ENCODE peak calls at places on chromosome 22, in eight cellular contexts. X, T, F, S, V, K, Z and C are unnamed samples.

GRCh38 chr22:37197451-37198289 is 9.6 kb upstream of the C1QTNF6 start:
- DNase-seq in X (peak), V (peak), S (peak), F (peak), Z (no peak), T (peak), K (peak), C (peak)

GRCh38 chr22:30312053-30312452 is 14.7 kb downstream of the TBC1D10A start:
- DNase-seq in S (peak), V (no peak), T (peak), Z (no peak), K (no peak), F (no peak), X (no peak), C (no peak)

GRCh38 chr22:38240734-38241252 is 32.0 kb downstream of the TMEM184B start:
- DNase-seq in F (peak), X (no peak), T (peak), Z (no peak), V (no peak), S (peak), K (peak), C (no peak)

GRCh38 chr22:19419086-19419463 is 12.5 kb downstream of the HIRA start:
- DNase-seq in S (no peak), X (no peak), T (no peak), V (no peak), K (no peak), F (no peak), Z (no peak), C (peak)

GRCh38 chr22:42544686-42545085 is 9.1 kb upstream of the SERHL2 start:
- DNase-seq in F (no peak), T (peak), Z (no peak), X (no peak), S (no peak), V (no peak), K (peak), C (no peak)

GRCh38 chr22:19565921-19566598 is 41.9 kb upstream of the CLDN5 start:
- DNase-seq in F (no peak), S (peak), X (no peak), Z (no peak), K (no peak), V (peak), T (no peak), C (no peak)

GRCh38 chr22:44422742-44423370 is 75.2 kb downstream of the RTL6 start:
- DNase-seq in T (no peak), K (no peak), S (peak), F (no peak), Z (no peak), V (no peak), X (no peak), C (no peak)

GRCh38 chr22:46033256-46034200 is 56.6 kb upstream of the WNT7B start:
- DNase-seq in F (no peak), Z (no peak), S (no peak), K (no peak), X (peak), T (no peak), V (peak), C (no peak)

GRCh38 chr22:46619830-46620501 is at the start of gene GRAMD4:
- DNase-seq in V (no peak), F (no peak), T (peak), Z (peak), K (peak), S (no peak), X (no peak), C (no peak)

GRCh38 chr22:24994070-24994763 is 41.7 kb downstream of the KIAA1671 start:
- DNase-seq in K (no peak), T (no peak), V (no peak), F (no peak), Z (no peak), X (no peak), S (peak), C (no peak)

GRCh38 chr22:45504703-45505341 is 2.1 kb downstream of the FBLN1 start:
- DNase-seq in F (no peak), Z (peak), K (peak), T (peak), V (no peak), S (no peak), X (peak), C (no peak)

DNA sequence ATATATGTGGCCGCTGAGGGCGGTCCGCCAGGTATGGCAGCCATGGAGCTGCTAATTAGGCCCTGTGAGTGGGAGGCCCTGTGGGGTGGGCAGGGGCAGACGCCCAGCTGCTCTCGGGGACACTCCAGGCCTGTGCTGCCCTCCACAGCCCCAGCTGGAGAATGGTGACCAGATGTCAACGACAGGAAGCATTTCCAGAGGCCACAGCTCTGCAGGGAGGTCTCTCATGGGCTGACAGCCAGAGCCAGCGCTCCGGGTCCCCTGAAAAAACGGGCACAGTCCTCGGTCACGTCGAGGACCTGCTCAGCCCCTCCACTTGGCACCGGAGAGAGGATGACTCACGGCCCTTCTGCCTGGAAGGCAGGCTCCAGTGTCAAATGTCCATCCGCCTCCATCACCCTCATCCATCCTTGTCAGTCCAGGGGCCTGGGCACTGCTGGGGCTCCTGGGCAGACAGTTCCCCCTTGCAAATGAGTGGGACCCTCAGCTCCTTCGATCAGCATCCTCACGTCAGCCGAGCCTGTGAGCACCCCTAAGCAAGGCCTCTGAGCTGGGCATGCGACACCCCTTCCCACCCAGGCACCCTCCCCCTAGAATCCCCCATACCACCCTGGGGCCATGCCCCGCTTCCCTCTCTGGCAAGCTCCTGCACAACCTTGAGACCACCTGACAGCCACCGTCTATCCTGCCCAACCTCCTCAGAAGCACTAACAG is 1.9 kb downstream of the BID start:
- DNase-seq in F (no peak), Z (no peak), V (no peak), T (no peak), X (peak), K (no peak), S (peak), C (no peak)
- H3K4me3 ChIP-seq in F (no peak), Z (peak), V (no peak), T (peak), X (no peak), K (no peak), S (peak), C (no peak)

DNA sequence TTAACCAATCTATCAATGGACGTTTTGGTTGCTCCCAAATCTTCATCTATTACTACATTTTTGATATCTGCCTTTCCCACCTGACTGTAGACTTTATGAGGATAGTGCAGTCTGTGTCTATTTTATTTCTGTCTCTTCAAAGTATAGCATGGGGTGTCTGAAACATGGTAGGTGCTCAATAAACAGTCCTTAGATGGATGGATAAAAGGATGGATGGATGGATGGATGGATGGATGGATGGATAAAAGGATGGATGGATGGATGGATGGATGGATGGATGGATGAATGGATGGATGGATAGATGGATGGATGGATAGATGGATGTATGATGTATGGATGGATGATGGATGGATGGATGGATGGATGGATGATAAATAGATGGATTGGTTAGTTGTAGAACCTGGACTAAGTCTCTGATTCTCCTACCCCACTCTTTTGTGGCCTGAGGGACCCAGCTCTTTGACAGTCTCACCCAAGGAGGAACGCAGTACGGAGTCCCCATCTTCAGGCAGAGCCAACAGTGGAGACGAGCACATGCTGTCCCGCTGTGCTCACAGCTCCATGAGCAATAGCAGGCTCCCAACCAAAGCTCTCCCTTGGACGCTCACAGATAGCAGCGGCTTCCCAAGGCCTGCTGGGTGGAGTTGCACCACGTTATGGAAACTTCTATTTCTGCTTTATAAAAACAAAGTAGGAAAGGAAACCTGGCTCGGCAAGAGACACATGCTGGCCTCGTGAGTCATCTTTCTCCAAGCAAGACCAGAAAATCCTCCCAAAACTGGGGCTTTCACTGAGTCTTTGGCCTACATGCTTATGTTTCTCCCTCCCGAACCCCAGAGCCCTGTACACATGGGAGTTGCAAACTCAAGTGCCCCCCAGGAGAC is 448.0 kb downstream of the MIAT start:
- DNase-seq in X (no peak), F (no peak), T (peak), K (peak), Z (peak), V (peak), S (no peak), C (no peak)
- TF ChIP-seq CTCF in X (no peak), F (no peak), T (no peak), K (no peak), Z (no peak), V (no peak), S (no peak), C (no peak)

GRCh38 chr22:50602338-50602700 is 1.7 kb downstream of the MAPK8IP2 start:
- DNase-seq in X (no peak), Z (no peak), S (no peak), K (no peak), V (no peak), T (no peak), F (no peak), C (no peak)

GRCh38 chr22:50599816-50600454 is 658 bp upstream of the MAPK8IP2 start:
- DNase-seq in V (no peak), X (peak), T (peak), F (no peak), Z (peak), S (peak), K (peak), C (no peak)

GRCh38 chr22:50601669-50602337 is 1.2 kb downstream of the MAPK8IP2 start:
- DNase-seq in T (no peak), F (no peak), X (peak), S (no peak), Z (no peak), V (no peak), K (no peak), C (no peak)

GRCh38 chr22:50600541-50600940 is at the start of gene MAPK8IP2:
- DNase-seq in T (no peak), S (peak), K (no peak), Z (no peak), F (no peak), X (peak), V (no peak), C (no peak)

DNA sequence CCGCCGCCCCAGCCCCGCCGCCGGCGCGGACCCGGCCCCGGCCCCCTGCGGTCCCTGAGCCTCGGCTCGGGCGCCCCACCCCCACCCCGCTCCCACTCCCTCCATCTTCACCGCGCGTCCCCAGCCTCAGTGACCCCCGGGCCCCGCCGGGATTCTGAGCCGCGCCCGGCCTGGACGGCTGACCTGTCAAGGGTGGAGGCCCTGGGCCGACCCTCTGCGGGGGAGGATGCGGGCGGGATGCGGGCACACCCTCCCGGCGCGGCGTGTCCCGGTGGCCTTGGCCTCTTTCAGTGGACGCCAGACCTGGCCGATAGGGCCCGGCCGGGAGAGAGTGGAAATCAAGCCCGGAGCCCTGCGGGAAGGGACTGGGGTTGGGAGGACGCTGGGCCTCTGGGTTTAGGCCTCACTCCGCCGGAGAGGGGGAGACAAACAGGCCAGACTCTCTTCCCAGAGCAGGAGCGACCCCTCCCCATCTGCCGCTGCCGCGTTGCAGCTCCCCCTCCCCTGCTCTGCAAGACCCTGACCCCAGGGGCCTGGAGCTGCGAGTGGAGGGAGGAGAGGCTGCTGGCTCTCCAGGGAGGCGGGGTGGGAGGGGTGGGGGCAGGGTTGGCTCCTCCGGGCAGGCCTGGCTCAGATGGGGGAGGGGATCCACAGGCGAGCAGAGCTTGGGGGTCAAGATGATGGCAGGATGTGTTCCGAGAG is 525 bp downstream of the MAPK8IP2 start:
- DNase-seq in K (no peak), V (no peak), X (peak), T (no peak), Z (no peak), S (no peak), F (no peak), C (no peak)
- H3K4me3 ChIP-seq in K (peak), V (no peak), X (no peak), T (no peak), Z (peak), S (no peak), F (peak), C (no peak)

DNA sequence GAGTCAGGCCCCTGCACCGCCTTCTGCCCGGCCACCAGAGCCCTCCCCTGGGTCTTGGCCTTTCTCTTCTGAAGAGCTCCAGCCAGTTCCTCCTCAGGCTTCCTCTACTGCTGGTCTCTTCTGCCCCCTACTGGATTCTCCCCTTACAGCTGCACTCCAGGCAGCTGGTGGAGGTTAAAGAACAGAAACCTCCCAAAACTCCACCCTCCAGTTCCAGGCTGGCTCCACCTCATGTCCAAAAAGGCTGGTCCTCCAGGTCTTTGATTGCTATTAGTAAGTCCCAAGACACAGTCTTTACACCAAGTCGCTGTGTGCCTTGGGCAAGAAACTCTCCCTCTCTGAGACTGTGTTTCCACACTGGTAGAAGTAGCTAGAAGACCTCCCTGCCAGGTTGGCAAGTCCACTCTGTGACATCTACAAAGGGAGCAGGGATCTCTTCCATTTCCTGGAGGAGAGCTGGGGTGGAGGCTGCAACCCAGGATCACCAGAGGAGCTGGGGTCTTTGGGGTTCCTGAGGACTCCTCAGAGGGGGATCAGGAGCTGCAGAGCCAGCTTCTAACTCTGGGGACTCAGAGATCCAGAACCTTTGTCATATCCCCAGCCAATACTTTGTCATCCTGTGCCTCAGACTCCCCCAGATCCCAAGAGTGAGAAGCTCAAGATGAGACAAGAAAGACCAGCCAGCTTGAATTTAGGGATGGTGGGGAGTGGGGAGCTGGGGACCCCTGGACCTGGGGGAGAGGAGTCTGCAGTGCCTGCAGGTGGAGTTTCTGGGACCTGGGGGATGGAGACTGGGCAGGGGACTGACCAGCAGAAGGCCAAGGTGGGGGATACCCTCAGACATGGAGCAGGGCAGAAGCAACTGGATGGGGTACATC is 3.4 kb upstream of the IGLL5 start:
- DNase-seq in V (no peak), F (peak), Z (peak), S (peak), K (peak), T (peak), X (peak), C (peak)
- TF ChIP-seq CTCF in V (peak), F (peak), Z (peak), S (peak), K (peak), T (peak), X (peak), C (peak)

GRCh38 chr22:48719978-48720661 is 1107.6 kb downstream of the BRD1 start:
- DNase-seq in T (no peak), Z (peak), S (no peak), X (peak), V (no peak), K (no peak), F (peak), C (no peak)

GRCh38 chr22:48717076-48717810 is 1110.4 kb downstream of the BRD1 start:
- DNase-seq in V (no peak), F (no peak), T (no peak), Z (peak), X (peak), S (no peak), K (no peak), C (no peak)

GRCh38 chr22:48720662-48721393 is 1106.8 kb downstream of the BRD1 start:
- DNase-seq in Z (no peak), F (no peak), S (no peak), T (no peak), K (no peak), V (no peak), X (peak), C (no peak)

GRCh38 chr22:48717883-48718817 is 1109.5 kb downstream of the BRD1 start:
- DNase-seq in V (no peak), K (no peak), X (peak), Z (peak), F (no peak), T (no peak), S (no peak), C (no peak)

DNA sequence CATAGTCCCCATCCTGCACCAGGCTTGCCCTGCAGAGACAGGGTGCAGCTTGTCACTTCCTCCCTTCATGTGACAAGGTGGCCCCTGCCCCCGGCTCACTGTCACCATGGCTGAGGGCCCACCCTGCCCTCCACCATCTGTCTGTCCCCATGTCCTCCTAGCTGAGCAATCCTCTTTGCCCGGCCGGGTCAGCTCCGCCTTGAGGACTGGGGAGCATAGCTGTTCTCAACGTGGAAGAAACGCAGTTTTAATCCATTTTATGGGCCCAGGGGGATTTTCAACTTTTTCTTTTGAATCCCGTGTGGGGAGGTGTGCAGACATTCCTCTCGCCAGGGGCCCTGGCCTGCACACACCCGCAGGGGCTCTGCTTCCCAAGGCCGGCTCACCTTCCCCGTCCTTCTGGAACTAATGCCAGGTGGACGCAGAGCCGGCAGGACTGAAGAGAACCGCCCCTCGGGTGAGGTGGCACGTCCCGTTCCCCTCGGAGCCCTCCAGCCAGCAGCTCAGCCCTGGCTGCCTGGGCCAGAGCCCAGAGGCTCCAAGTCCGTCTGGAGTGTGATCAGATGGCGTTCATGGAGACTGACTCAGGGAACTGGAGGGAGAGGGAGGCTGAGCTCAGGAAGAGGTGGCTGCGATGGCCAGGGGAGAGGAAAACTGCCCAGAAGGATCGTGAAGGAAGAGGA is 1108.7 kb downstream of the BRD1 start:
- DNase-seq in K (no peak), F (no peak), S (no peak), Z (peak), V (no peak), T (no peak), X (peak), C (no peak)
- H3K4me3 ChIP-seq in K (no peak), F (no peak), S (no peak), Z (no peak), V (no peak), T (no peak), X (no peak), C (no peak)

DNA sequence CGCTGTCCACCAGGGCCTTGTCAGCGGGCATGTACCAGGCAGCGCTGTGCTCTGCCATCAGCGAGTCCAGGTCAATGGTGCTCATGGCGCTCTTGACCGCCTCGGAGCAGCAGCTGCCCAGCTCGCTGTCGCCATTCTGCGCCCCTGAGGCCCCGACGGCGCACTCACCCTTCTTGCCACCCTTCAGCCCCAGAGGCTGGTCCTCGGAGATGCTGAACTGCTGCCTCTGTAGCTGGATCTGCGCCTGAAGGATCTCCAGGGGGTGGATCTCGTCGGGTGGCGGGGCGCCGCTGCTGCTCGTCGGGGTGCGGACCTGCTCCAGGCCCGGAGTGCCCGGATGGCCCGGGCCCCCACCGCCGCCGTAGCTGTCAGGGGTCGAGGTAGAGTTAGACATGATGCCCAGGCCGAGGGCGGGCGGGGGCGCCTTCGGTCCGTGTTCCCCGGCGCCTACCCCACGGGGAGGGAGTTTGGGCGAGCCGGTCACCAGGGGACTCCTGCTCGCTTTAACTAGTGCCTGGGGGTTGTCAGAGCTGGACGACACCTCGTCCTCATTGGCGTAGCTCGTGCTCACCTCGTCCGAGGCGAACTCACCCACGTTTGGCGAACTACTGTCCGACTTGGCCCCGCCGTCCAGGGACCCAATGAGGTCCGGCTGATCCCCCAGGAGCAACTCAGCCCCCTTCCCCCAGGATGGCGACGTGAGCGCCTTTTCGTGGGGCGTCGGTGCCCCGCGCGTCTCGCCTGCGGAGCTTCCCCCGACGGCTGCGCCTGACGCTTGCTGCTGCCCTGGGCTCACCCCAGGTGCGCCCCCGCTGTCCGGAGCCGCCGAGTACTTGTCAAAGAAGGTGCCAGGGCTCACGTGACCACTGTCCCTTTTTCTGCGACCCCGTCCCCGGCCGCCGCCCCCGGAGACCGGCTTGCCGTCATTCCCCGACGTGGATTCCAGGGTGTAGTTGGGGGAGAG is 4.4 kb downstream of the MN1 start:
- DNase-seq in K (no peak), X (peak), S (no peak), F (no peak), T (no peak), V (no peak), Z (no peak), C (no peak)
- TF ChIP-seq CTCF in K (no peak), X (no peak), S (no peak), F (no peak), T (no peak), V (no peak), Z (no peak), C (no peak)